ENCODE peak calls at places on chromosome 14, in five cellular contexts. One of them, this sample, is unnamed.

GRCh38 chr14:61492474-61492873 is 171.1 kb downstream of the PRKCH start:
- DNase-seq in right lobe of liver: no peak
- DNase-seq in left lung: no peak
- DNase-seq in cardiac muscle cell: no peak
- DNase-seq in tibial artery: no peak
- DNase-seq in this sample: no peak

GRCh38 chr14:76919811-76920571 is 93.8 kb downstream of the LRRC74A start:
- DNase-seq in right lobe of liver: peak; percentile 63
- DNase-seq in cardiac muscle cell: peak; percentile 95
- DNase-seq in tibial artery: peak; percentile 44
- DNase-seq in left lung: peak; percentile 80
- DNase-seq in this sample: peak; percentile 22

GRCh38 chr14:74580275-74580672 is 31.8 kb downstream of the LTBP2 start:
- DNase-seq in tibial artery: no peak
- DNase-seq in left lung: no peak
- DNase-seq in cardiac muscle cell: no peak
- DNase-seq in right lobe of liver: no peak
- DNase-seq in this sample: no peak

GRCh38 chr14:49882826-49883694 is 9.8 kb upstream of the ARF6 start:
- DNase-seq in right lobe of liver: no peak
- DNase-seq in cardiac muscle cell: no peak
- DNase-seq in tibial artery: no peak
- DNase-seq in left lung: no peak
- DNase-seq in this sample: no peak

GRCh38 chr14:75452900-75453816 is 25.3 kb downstream of the JDP2 start:
- DNase-seq in right lobe of liver: peak; percentile 40
- DNase-seq in tibial artery: peak; percentile 80
- DNase-seq in cardiac muscle cell: peak; percentile 97
- DNase-seq in left lung: peak; percentile 80
- DNase-seq in this sample: no peak

GRCh38 chr14:91509083-91509877 is 830 bp downstream of the PPP4R3A start:
- DNase-seq in right lobe of liver: peak; percentile 59
- DNase-seq in cardiac muscle cell: peak; percentile 13
- DNase-seq in left lung: peak; percentile 87
- DNase-seq in tibial artery: no peak
- DNase-seq in this sample: peak; percentile 11

GRCh38 chr14:24330973-24331674 is 3.7 kb downstream of the ADCY4 start:
- DNase-seq in right lobe of liver: peak; percentile 20
- DNase-seq in tibial artery: no peak
- DNase-seq in left lung: peak; percentile 45
- DNase-seq in cardiac muscle cell: no peak
- DNase-seq in this sample: no peak

GRCh38 chr14:69049675-69050074 is 70.6 kb upstream of the ACTN1 start:
- DNase-seq in left lung: no peak
- DNase-seq in cardiac muscle cell: peak; percentile 95
- DNase-seq in tibial artery: peak; percentile 70
- DNase-seq in right lobe of liver: no peak
- DNase-seq in this sample: no peak

DNA sequence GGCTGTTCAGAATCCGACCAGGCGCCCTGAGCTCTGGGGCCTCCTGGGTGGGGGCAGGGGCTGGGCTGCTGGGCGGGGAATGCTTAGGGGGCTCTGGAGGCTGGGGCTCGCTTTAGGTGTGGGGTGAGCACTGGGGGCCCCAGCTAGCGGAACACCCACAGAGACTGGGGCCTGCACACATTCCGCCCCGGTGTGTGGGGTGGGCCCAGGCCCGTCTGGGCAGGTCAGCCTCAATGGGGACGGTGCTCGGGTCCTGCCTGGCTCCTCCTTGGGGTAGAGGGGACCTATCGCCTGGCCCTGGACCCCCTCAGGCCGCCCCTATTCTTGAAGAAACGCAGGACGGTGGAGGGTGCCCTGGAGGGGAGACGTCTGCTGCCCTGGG is 364.8 kb downstream of the TMEM121 start:
- DNase-seq in right lobe of liver: no peak
- DNase-seq in left lung: peak; percentile 73
- DNase-seq in cardiac muscle cell: no peak
- DNase-seq in tibial artery: peak; percentile 15
- DNase-seq in this sample: peak; percentile 5
- H3K9me3 ChIP-seq in right lobe of liver: no peaks in the 10 kb centered on the region
- H3K9me3 ChIP-seq in left lung: no peaks in the 10 kb centered on the region
- H3K9me3 ChIP-seq in cardiac muscle cell: no peaks in the 10 kb centered on the region
- H3K9me3 ChIP-seq in tibial artery: no peaks in the 10 kb centered on the region
- H3K9me3 ChIP-seq in this sample: no peaks in the 10 kb centered on the region

GRCh38 chr14:55313480-55313879 is 42.3 kb downstream of the FBXO34 start:
- DNase-seq in tibial artery: no peak
- DNase-seq in cardiac muscle cell: no peak
- DNase-seq in left lung: no peak
- DNase-seq in right lobe of liver: no peak
- DNase-seq in this sample: no peak

GRCh38 chr14:55314449-55314848 is 43.2 kb downstream of the FBXO34 start:
- DNase-seq in right lobe of liver: no peak
- DNase-seq in cardiac muscle cell: no peak
- DNase-seq in tibial artery: no peak
- DNase-seq in left lung: no peak
- DNase-seq in this sample: no peak

GRCh38 chr14:55317503-55317902 is 46.3 kb downstream of the FBXO34 start:
- DNase-seq in right lobe of liver: no peak
- DNase-seq in cardiac muscle cell: no peak
- DNase-seq in left lung: no peak
- DNase-seq in tibial artery: no peak
- DNase-seq in this sample: no peak

GRCh38 chr14:55317907-55318306 is 46.7 kb downstream of the FBXO34 start:
- DNase-seq in right lobe of liver: no peak
- DNase-seq in cardiac muscle cell: no peak
- DNase-seq in left lung: no peak
- DNase-seq in tibial artery: no peak
- DNase-seq in this sample: no peak

GRCh38 chr14:55316528-55316927 is 45.3 kb downstream of the FBXO34 start:
- DNase-seq in right lobe of liver: no peak
- DNase-seq in cardiac muscle cell: no peak
- DNase-seq in tibial artery: no peak
- DNase-seq in left lung: no peak
- DNase-seq in this sample: no peak
- H3K9me3 ChIP-seq in right lobe of liver: no peaks in the 10 kb centered on the region
- H3K9me3 ChIP-seq in cardiac muscle cell: no peaks in the 10 kb centered on the region
- H3K9me3 ChIP-seq in tibial artery: peaks cover 9% of the 10 kb centered on the region
- H3K9me3 ChIP-seq in left lung: no peaks in the 10 kb centered on the region
- H3K9me3 ChIP-seq in this sample: no peaks in the 10 kb centered on the region

DNA sequence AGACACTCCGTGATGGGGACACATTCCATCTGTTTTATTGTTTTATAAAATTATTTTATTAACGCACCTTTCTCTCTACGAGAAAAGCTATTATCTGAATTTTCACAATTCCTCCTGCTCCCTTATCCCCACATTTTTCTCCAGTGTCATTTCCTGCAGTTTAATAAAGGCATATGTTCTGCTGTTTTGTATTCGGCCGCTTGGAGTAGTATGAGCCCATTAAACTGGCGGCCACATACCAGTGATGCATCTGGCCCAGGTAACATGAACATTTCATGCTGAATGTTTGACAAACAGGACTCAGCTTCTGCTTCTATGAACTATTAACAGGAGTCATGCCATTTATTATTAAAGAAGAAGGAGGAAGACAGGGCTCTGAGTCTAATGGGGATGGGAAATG is 511.0 kb downstream of the TMEM121 start:
- DNase-seq in tibial artery: no peak
- DNase-seq in right lobe of liver: no peak
- DNase-seq in cardiac muscle cell: no peak
- DNase-seq in left lung: no peak
- DNase-seq in this sample: no peak
- H3K9me3 ChIP-seq in tibial artery: no peaks in the 10 kb centered on the region
- H3K9me3 ChIP-seq in right lobe of liver: no peaks in the 10 kb centered on the region
- H3K9me3 ChIP-seq in cardiac muscle cell: no peaks in the 10 kb centered on the region
- H3K9me3 ChIP-seq in left lung: no peaks in the 10 kb centered on the region
- H3K9me3 ChIP-seq in this sample: no peaks in the 10 kb centered on the region

GRCh38 chr14:105907276-105907675 is 380.9 kb downstream of the TMEM121 start:
- DNase-seq in right lobe of liver: no peak
- DNase-seq in tibial artery: no peak
- DNase-seq in left lung: no peak
- DNase-seq in cardiac muscle cell: no peak
- DNase-seq in this sample: no peak
- H3K9me3 ChIP-seq in right lobe of liver: no peaks in the 10 kb centered on the region
- H3K9me3 ChIP-seq in tibial artery: peaks cover 9% of the 10 kb centered on the region
- H3K9me3 ChIP-seq in left lung: no peaks in the 10 kb centered on the region
- H3K9me3 ChIP-seq in cardiac muscle cell: no peaks in the 10 kb centered on the region
- H3K9me3 ChIP-seq in this sample: no peaks in the 10 kb centered on the region

DNA sequence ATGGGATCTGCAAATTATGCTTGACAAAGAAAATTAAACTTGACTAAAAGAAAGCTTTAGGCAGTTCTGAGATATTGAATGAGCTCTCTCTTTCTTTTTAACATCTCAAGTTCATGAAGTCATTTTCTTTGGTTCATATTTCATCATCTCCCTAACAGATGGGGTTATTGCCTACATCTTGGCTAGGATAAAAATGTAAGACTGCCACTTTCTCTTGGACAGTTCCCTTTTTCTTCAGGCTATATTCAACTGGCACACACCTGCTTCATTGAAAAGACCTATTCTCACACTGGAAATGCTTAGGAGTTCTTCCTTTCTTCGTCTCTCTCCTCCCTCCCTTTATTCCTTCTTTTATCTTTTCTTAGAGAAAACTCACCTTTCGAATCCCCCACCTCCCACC is 355.9 kb upstream of the SEL1L start:
- DNase-seq in tibial artery: no peak
- DNase-seq in right lobe of liver: no peak
- DNase-seq in left lung: no peak
- DNase-seq in cardiac muscle cell: no peak
- DNase-seq in this sample: no peak
- H3K9me3 ChIP-seq in tibial artery: no peaks in the 10 kb centered on the region
- H3K9me3 ChIP-seq in right lobe of liver: no peaks in the 10 kb centered on the region
- H3K9me3 ChIP-seq in left lung: no peaks in the 10 kb centered on the region
- H3K9me3 ChIP-seq in cardiac muscle cell: no peaks in the 10 kb centered on the region
- H3K9me3 ChIP-seq in this sample: no peaks in the 10 kb centered on the region

DNA sequence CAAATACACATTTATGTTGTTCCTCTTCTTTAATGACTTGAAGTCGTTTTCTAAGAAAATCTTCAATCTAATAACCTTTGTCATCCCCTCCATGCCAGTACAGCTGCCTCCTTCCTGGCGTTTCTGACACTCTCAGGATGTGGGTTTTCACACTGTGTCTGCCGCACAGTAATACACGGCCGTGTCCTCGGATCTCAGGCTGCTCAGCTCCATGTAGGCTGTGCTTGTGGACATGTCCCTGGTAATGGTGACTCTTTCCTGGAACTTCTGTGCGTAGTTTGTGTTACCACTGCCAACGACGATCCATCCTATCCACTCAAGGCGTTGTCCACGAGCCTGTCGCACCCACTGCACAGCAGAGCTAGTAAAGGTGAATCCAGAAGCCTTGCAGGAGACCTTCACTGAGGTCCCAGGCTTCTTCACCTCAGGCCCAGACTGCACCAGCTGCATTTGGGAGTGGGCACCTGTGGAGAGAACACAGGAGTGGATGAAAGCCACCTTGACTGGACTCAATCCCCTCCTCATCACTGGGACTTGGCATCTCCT is 1095.9 kb downstream of the TMEM121 start:
- DNase-seq in left lung: no peak
- DNase-seq in cardiac muscle cell: no peak
- DNase-seq in right lobe of liver: no peak
- DNase-seq in tibial artery: no peak
- DNase-seq in this sample: no peak
- H3K9me3 ChIP-seq in left lung: no peaks in the 10 kb centered on the region
- H3K9me3 ChIP-seq in cardiac muscle cell: no peaks in the 10 kb centered on the region
- H3K9me3 ChIP-seq in right lobe of liver: no peaks in the 10 kb centered on the region
- H3K9me3 ChIP-seq in tibial artery: no peaks in the 10 kb centered on the region
- H3K9me3 ChIP-seq in this sample: no peaks in the 10 kb centered on the region

GRCh38 chr14:33726685-33727084 is 224.2 kb downstream of the EGLN3 start:
- DNase-seq in left lung: no peak
- DNase-seq in tibial artery: no peak
- DNase-seq in right lobe of liver: no peak
- DNase-seq in cardiac muscle cell: no peak
- DNase-seq in this sample: no peak
- H3K9me3 ChIP-seq in left lung: no peaks in the 10 kb centered on the region
- H3K9me3 ChIP-seq in tibial artery: no peaks in the 10 kb centered on the region
- H3K9me3 ChIP-seq in right lobe of liver: no peaks in the 10 kb centered on the region
- H3K9me3 ChIP-seq in cardiac muscle cell: no peaks in the 10 kb centered on the region
- H3K9me3 ChIP-seq in this sample: no peaks in the 10 kb centered on the region

This sample was measured in T-helper 17 cell.